ENCODE peak calls at places on chromosomes 13 and 19, in nine cellular contexts. One of them, this sample, is unnamed. For H3K4me1, the result is how much of the 10 kb centered on the place peaks cover.

GRCh38 chr13:113020323-113021080 is 51.5 kb downstream of the MCF2L start:
- DNase-seq in mesendoderm: no peak
- DNase-seq in ovary: no peak
- DNase-seq in aorta: peak
- DNase-seq in Panc1: no peak
- DNase-seq in tibial artery: no peak
- DNase-seq in cardiac muscle cell: no peak
- DNase-seq in H9: no peak
- DNase-seq in K562: no peak
- DNase-seq in this sample: no peak

GRCh38 chr19:11165486-11166030 is 10.0 kb upstream of the SPC24 start:
- DNase-seq in H9: no peak
- DNase-seq in K562: no peak
- DNase-seq in Panc1: no peak
- DNase-seq in mesendoderm: no peak
- DNase-seq in tibial artery: no peak
- DNase-seq in cardiac muscle cell: no peak
- DNase-seq in ovary: no peak
- DNase-seq in aorta: no peak
- DNase-seq in this sample: no peak

GRCh38 chr19:30563691-30564090 is 191.5 kb downstream of the ZNF536 start:
- DNase-seq in Panc1: no peak
- DNase-seq in mesendoderm: no peak
- DNase-seq in ovary: no peak
- DNase-seq in H9: no peak
- DNase-seq in K562: no peak
- DNase-seq in cardiac muscle cell: no peak
- DNase-seq in aorta: no peak
- DNase-seq in tibial artery: no peak
- DNase-seq in this sample: peak

GRCh38 chr19:47539747-47540311 is 25.0 kb upstream of the NAPA start:
- DNase-seq in mesendoderm: no peak
- DNase-seq in K562: no peak
- DNase-seq in ovary: no peak
- DNase-seq in H9: no peak
- DNase-seq in aorta: no peak
- DNase-seq in Panc1: no peak
- DNase-seq in tibial artery: no peak
- DNase-seq in cardiac muscle cell: peak
- DNase-seq in this sample: no peak

GRCh38 chr19:39372047-39372802 is 18.7 kb downstream of the PAF1 start:
- DNase-seq in tibial artery: peak
- DNase-seq in mesendoderm: no peak
- DNase-seq in cardiac muscle cell: no peak
- DNase-seq in Panc1: no peak
- DNase-seq in K562: no peak
- DNase-seq in H9: no peak
- DNase-seq in aorta: peak
- DNase-seq in ovary: peak
- DNase-seq in this sample: no peak

GRCh38 chr13:99354371-99354951 is 47.3 kb upstream of the GPR183 start:
- DNase-seq in mesendoderm: no peak
- DNase-seq in Panc1: no peak
- DNase-seq in ovary: no peak
- DNase-seq in H9: no peak
- DNase-seq in cardiac muscle cell: no peak
- DNase-seq in tibial artery: no peak
- DNase-seq in aorta: no peak
- DNase-seq in K562: no peak
- DNase-seq in this sample: no peak

GRCh38 chr19:55695511-55696290 is 20.7 kb downstream of the EPN1 start:
- DNase-seq in Panc1: no peak
- DNase-seq in ovary: peak
- DNase-seq in cardiac muscle cell: no peak
- DNase-seq in H9: no peak
- DNase-seq in aorta: no peak
- DNase-seq in tibial artery: no peak
- DNase-seq in mesendoderm: no peak
- DNase-seq in K562: no peak
- DNase-seq in this sample: no peak

GRCh38 chr19:1365964-1366695 is 17.6 kb upstream of the NDUFS7 start:
- DNase-seq in Panc1: no peak
- DNase-seq in H9: no peak
- DNase-seq in aorta: no peak
- DNase-seq in tibial artery: no peak
- DNase-seq in K562: no peak
- DNase-seq in mesendoderm: no peak
- DNase-seq in cardiac muscle cell: no peak
- DNase-seq in ovary: no peak
- DNase-seq in this sample: no peak

GRCh38 chr19:13024126-13024957 is 29.1 kb downstream of the NFIX start:
- DNase-seq in aorta: no peak
- DNase-seq in Panc1: no peak
- DNase-seq in cardiac muscle cell: no peak
- DNase-seq in H9: no peak
- DNase-seq in ovary: no peak
- DNase-seq in tibial artery: no peak
- DNase-seq in K562: no peak
- DNase-seq in mesendoderm: peak
- DNase-seq in this sample: peak

GRCh38 chr19:18612772-18613588 is at the start of gene TMEM59L:
- DNase-seq in H9: no peak
- DNase-seq in tibial artery: no peak
- DNase-seq in Panc1: no peak
- DNase-seq in mesendoderm: no peak
- DNase-seq in aorta: no peak
- DNase-seq in K562: peak
- DNase-seq in cardiac muscle cell: peak
- DNase-seq in ovary: no peak
- DNase-seq in this sample: peak

GRCh38 chr13:21670006-21670882 is 629 bp upstream of the FGF9 start:
- DNase-seq in ovary: peak
- DNase-seq in mesendoderm: peak
- DNase-seq in aorta: peak
- DNase-seq in Panc1: no peak
- DNase-seq in cardiac muscle cell: peak
- DNase-seq in K562: peak
- DNase-seq in H9: peak
- DNase-seq in tibial artery: peak
- DNase-seq in this sample: peak

GRCh38 chr19:55258476-55258827 is 365 bp downstream of the PPP6R1 start:
- DNase-seq in mesendoderm: no peak
- DNase-seq in Panc1: no peak
- DNase-seq in H9: no peak
- DNase-seq in K562: peak
- DNase-seq in aorta: no peak
- DNase-seq in ovary: no peak
- DNase-seq in cardiac muscle cell: peak
- DNase-seq in tibial artery: no peak
- DNase-seq in this sample: no peak

GRCh38 chr13:50780201-50781015 is 63.1 kb downstream of the DLEU7 start:
- DNase-seq in cardiac muscle cell: no peak
- DNase-seq in tibial artery: no peak
- DNase-seq in H9: no peak
- DNase-seq in Panc1: no peak
- DNase-seq in ovary: no peak
- DNase-seq in K562: no peak
- DNase-seq in mesendoderm: peak
- DNase-seq in aorta: no peak
- DNase-seq in this sample: peak
- H3K4me1 ChIP-seq in cardiac muscle cell: under half
- H3K4me1 ChIP-seq in tibial artery: under half
- H3K4me1 ChIP-seq in H9: under half
- H3K4me1 ChIP-seq in Panc1: under half
- H3K4me1 ChIP-seq in ovary: under half
- H3K4me1 ChIP-seq in K562: under half
- H3K4me1 ChIP-seq in mesendoderm: under half
- H3K4me1 ChIP-seq in aorta: under half
- H3K4me1 ChIP-seq in this sample: under half

DNA sequence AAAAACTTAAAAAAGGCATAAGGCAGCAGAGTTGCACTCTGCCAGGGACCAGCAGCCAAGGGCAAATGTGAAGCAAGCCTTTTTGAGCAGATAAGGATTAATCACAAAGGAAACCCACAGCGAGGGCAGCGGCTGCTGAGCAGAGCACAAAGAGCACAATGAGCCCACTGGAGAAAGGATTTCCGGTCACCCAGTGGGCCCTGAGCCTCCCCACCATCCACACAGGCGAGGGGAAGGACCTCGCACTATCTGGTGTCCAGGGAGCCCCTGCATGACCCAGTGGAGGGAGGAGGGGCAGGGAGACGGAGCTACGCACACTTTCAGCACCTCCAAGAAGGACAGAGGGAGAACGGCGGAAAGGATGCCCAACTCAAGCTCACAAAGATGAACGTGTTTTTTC is 40.0 kb downstream of the COL4A1 start:
- DNase-seq in ovary: no peak
- DNase-seq in H9: peak
- DNase-seq in K562: no peak
- DNase-seq in aorta: no peak
- DNase-seq in Panc1: no peak
- DNase-seq in mesendoderm: peak
- DNase-seq in tibial artery: no peak
- DNase-seq in cardiac muscle cell: no peak
- DNase-seq in this sample: peak
- H3K4me1 ChIP-seq in ovary: under half
- H3K4me1 ChIP-seq in H9: under half
- H3K4me1 ChIP-seq in K562: under half
- H3K4me1 ChIP-seq in aorta: under half
- H3K4me1 ChIP-seq in Panc1: under half
- H3K4me1 ChIP-seq in mesendoderm: under half
- H3K4me1 ChIP-seq in tibial artery: half or more
- H3K4me1 ChIP-seq in cardiac muscle cell: under half
- H3K4me1 ChIP-seq in this sample: under half

GRCh38 chr13:73937420-73937819 is 196.8 kb downstream of the KLF12 start:
- DNase-seq in H9: no peak
- DNase-seq in tibial artery: no peak
- DNase-seq in ovary: no peak
- DNase-seq in mesendoderm: no peak
- DNase-seq in cardiac muscle cell: no peak
- DNase-seq in K562: no peak
- DNase-seq in Panc1: no peak
- DNase-seq in aorta: no peak
- DNase-seq in this sample: no peak
- H3K4me1 ChIP-seq in H9: under half
- H3K4me1 ChIP-seq in tibial artery: under half
- H3K4me1 ChIP-seq in ovary: under half
- H3K4me1 ChIP-seq in mesendoderm: under half
- H3K4me1 ChIP-seq in cardiac muscle cell: under half
- H3K4me1 ChIP-seq in K562: under half
- H3K4me1 ChIP-seq in Panc1: under half
- H3K4me1 ChIP-seq in aorta: under half
- H3K4me1 ChIP-seq in this sample: under half

GRCh38 chr19:52196256-52196967 is 6.6 kb downstream of the PPP2R1A start:
- DNase-seq in cardiac muscle cell: no peak
- DNase-seq in mesendoderm: no peak
- DNase-seq in Panc1: no peak
- DNase-seq in tibial artery: no peak
- DNase-seq in aorta: no peak
- DNase-seq in ovary: no peak
- DNase-seq in K562: no peak
- DNase-seq in H9: no peak
- DNase-seq in this sample: no peak
- H3K4me1 ChIP-seq in cardiac muscle cell: under half
- H3K4me1 ChIP-seq in mesendoderm: under half
- H3K4me1 ChIP-seq in Panc1: under half
- H3K4me1 ChIP-seq in tibial artery: under half
- H3K4me1 ChIP-seq in aorta: under half
- H3K4me1 ChIP-seq in ovary: under half
- H3K4me1 ChIP-seq in K562: under half
- H3K4me1 ChIP-seq in H9: under half
- H3K4me1 ChIP-seq in this sample: under half

DNA sequence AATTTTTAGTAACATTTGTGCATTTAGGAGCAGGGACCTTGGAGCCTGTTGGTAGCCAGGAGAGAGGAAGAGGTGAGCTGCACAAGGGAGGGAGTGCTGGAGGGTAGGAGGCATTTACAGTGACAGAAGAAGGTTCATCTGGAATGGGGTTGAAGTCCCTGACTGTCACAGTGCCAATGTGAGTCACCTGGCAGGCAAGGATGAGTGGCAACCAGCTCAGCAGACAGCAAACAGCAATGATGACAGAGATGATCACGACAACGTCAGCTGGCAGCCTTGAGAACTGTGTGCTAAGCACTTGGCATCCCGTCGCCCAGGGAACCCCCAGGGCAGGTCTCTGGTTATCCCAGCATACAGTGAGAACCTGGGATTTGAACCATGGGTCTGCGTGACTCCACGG is 2.6 kb downstream of the OR10H5 start:
- DNase-seq in cardiac muscle cell: no peak
- DNase-seq in Panc1: no peak
- DNase-seq in mesendoderm: no peak
- DNase-seq in ovary: no peak
- DNase-seq in H9: no peak
- DNase-seq in aorta: no peak
- DNase-seq in K562: no peak
- DNase-seq in tibial artery: no peak
- DNase-seq in this sample: no peak
- H3K4me1 ChIP-seq in cardiac muscle cell: under half
- H3K4me1 ChIP-seq in Panc1: under half
- H3K4me1 ChIP-seq in mesendoderm: under half
- H3K4me1 ChIP-seq in ovary: under half
- H3K4me1 ChIP-seq in H9: under half
- H3K4me1 ChIP-seq in aorta: under half
- H3K4me1 ChIP-seq in K562: under half
- H3K4me1 ChIP-seq in tibial artery: under half
- H3K4me1 ChIP-seq in this sample: under half

This sample was measured in endodermal cell.